ENCODE peak calls at places on chromosomes 11 and 22, in nine cellular contexts. N is stimulated activated naive B cell treated with anti-CD40 and anti-IgM and Interleukin-4, amounts not matched to agents 10 μg/mL and 1 μg/mL and 100 μg/mL, for 72 hours; H is CD4-positive, alpha-beta T cell; R is omental fat pad; B is central memory CD8-positive, alpha-beta T cell; U is activated B cell treated with CpG ODN at 0.5 μM for 24 hours; C is activated CD4-positive, CD25-positive, alpha-beta regulatory T cell treated with anti-CD3 and anti-CD28 coated beads, Interleukin-2, amount 50 U/mL, for 24 hours; Z is sciatic nerve; V is pancreas. G is an unnamed sample.

GRCh38 chr22:24001314-24001713 is 3.9 kb downstream of the GSTT4 start:
- ATAC-seq in N (no peak), Z (no peak), R (no peak), H (no peak), V (no peak), B (no peak), U (no peak), C (no peak), G (no peak)

GRCh38 chr22:30332994-30333706 is 6.4 kb upstream of the TBC1D10A start:
- ATAC-seq in R (no peak), V (no peak), Z (no peak), U (no peak), C (no peak), N (no peak), B (no peak), H (no peak), G (no peak)

GRCh38 chr11:1327064-1327460 is 17.6 kb upstream of the TOLLIP start:
- ATAC-seq in H (no peak), C (no peak), U (no peak), R (no peak), Z (peak), B (no peak), N (no peak), V (no peak), G (no peak)

GRCh38 chr11:86570020-86570419 is 102.4 kb downstream of the ME3 start:
- ATAC-seq in Z (no peak), R (no peak), H (no peak), U (no peak), B (no peak), N (no peak), C (no peak), V (no peak), G (no peak)

GRCh38 chr11:19276859-19277808 is 36.4 kb upstream of the E2F8 start:
- ATAC-seq in B (no peak), U (no peak), H (no peak), C (no peak), R (no peak), V (no peak), Z (no peak), N (no peak), G (peak)

GRCh38 chr11:60183595-60184201 is 815 bp upstream of the MS4A6A start:
- ATAC-seq in C (no peak), Z (peak), B (no peak), N (no peak), U (no peak), R (no peak), H (no peak), V (no peak), G (no peak)

GRCh38 chr11:76626921-76627391 is 43.6 kb downstream of the LRRC32 start:
- ATAC-seq in B (peak), V (no peak), R (no peak), C (peak), U (peak), H (no peak), Z (no peak), N (peak), G (peak)

GRCh38 chr22:40534379-40535188 is 101.9 kb downstream of the MRTFA start:
- ATAC-seq in H (no peak), C (no peak), U (no peak), B (no peak), Z (peak), N (peak), V (no peak), R (peak), G (peak)

GRCh38 chr22:36204641-36205032 is 3.0 kb upstream of the APOL4 start:
- ATAC-seq in U (peak), B (no peak), R (no peak), C (no peak), Z (no peak), H (no peak), N (no peak), V (no peak), G (no peak)

GRCh38 chr11:111229604-111230003 is 15.9 kb upstream of the POU2AF2 start:
- ATAC-seq in H (no peak), U (no peak), B (no peak), C (no peak), Z (no peak), N (no peak), R (no peak), V (no peak), G (no peak)

GRCh38 chr22:34931026-34931425 is 134.9 kb upstream of the ISX start:
- ATAC-seq in Z (no peak), V (no peak), N (no peak), C (no peak), B (no peak), R (no peak), H (no peak), U (no peak), G (no peak)

GRCh38 chr11:31606893-31607292 is 97.3 kb downstream of the ELP4 start:
- ATAC-seq in R (no peak), H (no peak), V (no peak), U (no peak), C (no peak), B (no peak), N (no peak), Z (no peak), G (no peak)

GRCh38 chr11:1030086-1030485 is 6.4 kb downstream of the MUC6 start:
- ATAC-seq in N (no peak), H (no peak), V (no peak), Z (no peak), C (no peak), U (no peak), B (no peak), R (no peak), G (no peak)

GRCh38 chr11:35106595-35106994 is 32.4 kb upstream of the CD44 start:
- ATAC-seq in V (no peak), C (peak), Z (peak), R (no peak), N (peak), H (peak), B (peak), U (peak), G (peak)

GRCh38 chr11:48107188-48107704 is 109.4 kb upstream of the OR4B1 start:
- ATAC-seq in C (peak), B (peak), N (peak), V (no peak), H (no peak), U (peak), R (no peak), Z (no peak), G (peak)

GRCh38 chr11:66333896-66334604 is 2.2 kb downstream of the RIN1 start:
- ATAC-seq in B (no peak), Z (no peak), V (no peak), R (no peak), H (no peak), C (no peak), N (no peak), U (no peak), G (no peak)

GRCh38 chr11:6608011-6608410 is 4.0 kb downstream of the TAF10 start:
- ATAC-seq in V (no peak), H (no peak), N (no peak), B (no peak), C (no peak), R (no peak), Z (no peak), U (no peak), G (no peak)

G was measured in stimulated activated memory B cell treated with anti-CD40 and anti-IgM and Interleukin-4, amounts not matched to agents 10 μg/mL and 1 μg/mL and 100 μg/mL, for 72 hours.